ENCODE peak calls at places on chromosome 12, in seven cellular contexts. V is lung, D is hepatocyte, L is A673, P is GM23338, E is transverse colon, S is fibroblast of lung. G is an unnamed sample.

GRCh38 chr12:15712160-15712559 is 77.0 kb downstream of the EPS8 start:
- DNase-seq in L (no peak), E (no peak), S (no peak), V (no peak), D (no peak), P (no peak), G (no peak)

GRCh38 chr12:75862692-75863471 is 168.7 kb downstream of the PHLDA1 start:
- DNase-seq in S (peak), P (no peak), D (peak), V (no peak), L (no peak), E (no peak), G (peak)

GRCh38 chr12:132572106-132572505 is 38.3 kb downstream of the LRCOL1 start:
- DNase-seq in E (no peak), L (no peak), V (peak), S (no peak), D (peak), P (peak), G (no peak)

GRCh38 chr12:118737985-118738540 is 243.3 kb upstream of the SRRM4 start:
- DNase-seq in V (no peak), L (no peak), P (no peak), D (no peak), E (no peak), S (no peak), G (no peak)

GRCh38 chr12:99824900-99825562 is 159.7 kb downstream of the ANKS1B start:
- DNase-seq in S (no peak), V (no peak), P (no peak), D (no peak), L (no peak), E (no peak), G (peak)

GRCh38 chr12:88627501-88627900 is 47.2 kb upstream of the KITLG start:
- DNase-seq in L (no peak), D (no peak), V (no peak), S (peak), E (no peak), P (no peak), G (no peak)

GRCh38 chr12:80895240-80895639 is 42.5 kb downstream of the LIN7A start:
- DNase-seq in E (no peak), V (no peak), D (no peak), P (no peak), L (no peak), S (no peak), G (no peak)

GRCh38 chr12:115506822-115507629 is 770.5 kb downstream of the MED13L start:
- DNase-seq in D (no peak), V (no peak), P (peak), L (no peak), S (no peak), E (peak), G (no peak)

GRCh38 chr12:26204612-26205289 is 9.4 kb downstream of the SSPN start:
- DNase-seq in L (no peak), S (peak), D (no peak), P (no peak), V (no peak), E (no peak), G (no peak)

GRCh38 chr12:92070054-92070863 is 75.4 kb downstream of the BTG1 start:
- DNase-seq in L (no peak), D (peak), S (no peak), E (peak), V (no peak), P (no peak), G (no peak)

GRCh38 chr12:1531160-1531653 is 63.2 kb downstream of the FBXL14 start:
- DNase-seq in E (no peak), D (no peak), V (no peak), S (no peak), P (peak), L (no peak), G (no peak)

GRCh38 chr12:538731-539539 is 79.2 kb downstream of the B4GALNT3 start:
- DNase-seq in D (no peak), S (peak), P (no peak), E (peak), L (peak), V (peak), G (no peak)

GRCh38 chr12:71626768-71627167 is 36.9 kb downstream of the ZFC3H1 start:
- DNase-seq in E (no peak), L (peak), V (no peak), P (no peak), S (peak), D (no peak), G (no peak)

GRCh38 chr12:98743362-98743953 is 98.4 kb downstream of the APAF1 start:
- DNase-seq in S (no peak), P (peak), L (peak), D (no peak), E (no peak), V (no peak), G (no peak)

GRCh38 chr12:131164096-131164872 is 210.6 kb downstream of the ADGRD1 start:
- DNase-seq in L (peak), S (no peak), E (no peak), D (no peak), P (no peak), V (no peak), G (no peak)

GRCh38 chr12:105319691-105320209 is 10.7 kb upstream of the C12orf75 start:
- DNase-seq in D (no peak), L (no peak), P (peak), E (no peak), S (no peak), V (no peak), G (no peak)

GRCh38 chr12:89236237-89236636 is 116.1 kb downstream of the DUSP6 start:
- DNase-seq in P (no peak), L (peak), S (peak), D (no peak), V (no peak), E (no peak), G (no peak)

GRCh38 chr12:45183263-45183662 is 32.6 kb upstream of the ANO6 start:
- DNase-seq in D (no peak), E (no peak), V (no peak), L (peak), P (no peak), S (peak), G (no peak)

GRCh38 chr12:26088999-26089398 is 35.8 kb downstream of the BHLHE41 start:
- DNase-seq in S (no peak), P (no peak), D (peak), E (no peak), V (no peak), L (no peak), G (no peak)

GRCh38 chr12:79547735-79548347 is 142.9 kb downstream of the PAWR start:
- DNase-seq in P (peak), V (no peak), D (peak), E (peak), S (peak), L (peak), G (no peak)

GRCh38 chr12:62642509-62642908 is 175.9 kb downstream of the MON2 start:
- DNase-seq in P (no peak), S (no peak), E (no peak), V (no peak), D (no peak), L (no peak), G (no peak)

GRCh38 chr12:120826335-120826734 is 77.8 kb downstream of the SPPL3 start:
- DNase-seq in S (no peak), E (no peak), V (no peak), P (no peak), D (no peak), L (no peak), G (no peak)

GRCh38 chr12:132685400-132685799 is 1.7 kb downstream of the POLE start:
- DNase-seq in E (no peak), P (no peak), L (no peak), D (no peak), V (no peak), S (no peak), G (no peak)

GRCh38 chr12:111616177-111616623 is 17.1 kb upstream of the ATXN2 start:
- DNase-seq in L (no peak), D (peak), S (peak), P (no peak), V (no peak), E (peak), G (no peak)

GRCh38 chr12:78880078-78880477 is 15.5 kb downstream of the SYT1 start:
- DNase-seq in L (no peak), S (no peak), D (no peak), V (no peak), P (peak), E (no peak), G (no peak)

GRCh38 chr12:14417717-14418116 is 52.2 kb downstream of the ATF7IP start:
- DNase-seq in P (peak), L (peak), E (peak), V (peak), D (peak), S (peak), G (peak)

GRCh38 chr12:22443379-22444316 is 100.7 kb downstream of the C2CD5 start:
- DNase-seq in E (peak), V (peak), S (peak), P (peak), L (peak), D (peak), G (peak)

GRCh38 chr12:95736631-95737030 is 53.9 kb downstream of the NTN4 start:
- DNase-seq in L (no peak), S (peak), E (no peak), V (no peak), P (no peak), D (no peak), G (no peak)

GRCh38 chr12:90043264-90043663 is 334.6 kb upstream of the ATP2B1 start:
- DNase-seq in D (peak), E (no peak), S (no peak), V (no peak), P (no peak), L (no peak), G (no peak)

GRCh38 chr12:49609875-49610154 is 4.4 kb upstream of the FAM186B start:
- DNase-seq in S (no peak), L (peak), D (no peak), E (no peak), P (no peak), V (no peak), G (no peak)

GRCh38 chr12:124508323-124509096 is 58.9 kb downstream of the NCOR2 start:
- DNase-seq in L (no peak), E (no peak), P (no peak), S (peak), D (no peak), V (no peak), G (no peak)

GRCh38 chr12:67456281-67456918 is 187.2 kb downstream of the CAND1 start:
- DNase-seq in D (peak), S (peak), V (no peak), L (peak), P (no peak), E (no peak), G (no peak)

GRCh38 chr12:80316141-80316700 is 127.8 kb upstream of the PTPRQ start:
- DNase-seq in V (no peak), S (peak), E (no peak), P (no peak), D (no peak), L (no peak), G (no peak)

GRCh38 chr12:120367924-120368788 is 808 bp downstream of the MSI1 start:
- DNase-seq in L (no peak), P (peak), E (peak), S (no peak), V (no peak), D (peak), G (no peak)

GRCh38 chr12:43551271-43551970 is 582 bp downstream of the ADAMTS20 start:
- DNase-seq in P (peak), S (peak), D (peak), V (no peak), E (no peak), L (peak), G (no peak)

GRCh38 chr12:43556057-43556456 is 4.1 kb upstream of the ADAMTS20 start:
- DNase-seq in L (no peak), P (no peak), V (no peak), S (no peak), D (no peak), E (no peak), G (no peak)

GRCh38 chr12:43551971-43552559 is at the start of gene ADAMTS20:
- DNase-seq in L (peak), S (peak), V (no peak), P (peak), D (peak), E (no peak), G (no peak)

GRCh38 chr12:43550831-43551270 is 1.2 kb downstream of the ADAMTS20 start:
- DNase-seq in L (no peak), V (no peak), E (no peak), S (peak), P (peak), D (peak), G (no peak)
- H3K4me3 ChIP-seq in L (no peak), V (no peak), E (no peak), S (no peak), P (peak), D (no peak), G (no peak)

GRCh38 chr12:18246057-18246456 is 15.3 kb upstream of the PIK3C2G start:
- DNase-seq in E (no peak), S (no peak), L (no peak), P (peak), D (no peak), V (no peak), G (no peak)

GRCh38 chr12:18250313-18250916 is 10.9 kb upstream of the PIK3C2G start:
- DNase-seq in S (peak), E (no peak), D (peak), L (peak), P (peak), V (no peak), G (peak)
- TF ChIP-seq CTCF in S (peak), E (peak), D (peak), L (peak), P (peak), V (peak), G (peak)

GRCh38 chr12:53927220-53928029 is 11.2 kb upstream of the HOXC13 start:
- DNase-seq in S (no peak), E (no peak), D (no peak), V (no peak), L (no peak), P (peak), G (no peak)
- H3K4me3 ChIP-seq in S (no peak), E (no peak), D (no peak), V (no peak), L (no peak), P (peak), G (no peak)

DNA sequence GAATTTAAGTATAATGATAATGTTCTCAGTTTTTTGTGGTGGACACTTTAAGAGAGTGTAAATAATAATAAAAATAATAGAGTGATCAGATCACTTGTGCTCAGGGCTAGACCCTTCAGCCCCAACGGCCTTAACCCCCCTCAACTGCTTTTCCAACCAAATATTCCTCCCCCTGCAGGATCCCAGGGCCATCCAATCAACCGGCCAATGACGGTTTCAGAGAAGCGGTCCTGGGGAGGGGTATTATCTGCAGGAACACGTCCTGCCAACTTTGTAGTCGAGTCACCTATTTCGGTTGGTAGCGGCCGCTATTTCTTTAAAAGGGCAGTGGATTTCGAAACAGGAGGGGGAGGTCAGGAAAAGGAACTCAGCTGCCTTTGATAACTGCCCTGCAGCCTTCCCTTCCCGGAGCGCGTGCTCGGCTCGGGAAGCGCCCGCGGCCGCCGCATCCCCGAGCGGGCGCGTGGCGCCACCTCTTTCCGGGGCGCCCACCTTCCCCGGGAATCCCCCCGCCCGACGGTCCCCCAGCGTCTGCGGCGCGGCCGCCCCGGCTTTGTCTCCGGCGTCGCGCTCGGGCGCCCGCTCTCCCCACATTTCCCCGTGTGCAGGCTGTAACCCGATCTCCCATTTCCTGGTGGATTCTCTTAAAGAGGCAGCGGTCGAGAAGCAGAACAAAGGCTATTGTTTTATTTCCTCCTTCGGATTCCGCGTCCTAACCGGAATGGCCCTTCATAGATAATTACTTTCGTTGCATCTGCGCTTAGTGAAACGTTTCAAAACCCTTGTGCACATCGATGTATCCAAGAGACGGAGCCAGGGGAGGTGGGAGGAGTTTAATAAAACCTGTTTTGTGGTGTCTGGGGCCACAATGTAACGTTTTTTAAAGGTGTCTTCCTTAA is 711 bp upstream of the ETV6 start:
- DNase-seq in D (peak), S (peak), L (peak), V (peak), P (peak), E (peak), G (peak)
- TF ChIP-seq CTCF in D (no peak), S (no peak), L (no peak), V (no peak), P (no peak), E (no peak), G (peak)

G was measured in LNCaP clone FGC.